ENCODE peak calls at places on chromosomes 2 and 18, in five cellular contexts. X is brain microvascular endothelial cell, B is tibial nerve, A is psoas muscle, U is B cell. V is an unnamed sample.
A peak's percentile ranks its signal among the peaks of the same experiment; 100 is the strongest.

GRCh38 chr2:147273106-147273505 is 571.7 kb upstream of the ACVR2A start:
- DNase-seq in X (no peak), B (no peak), A (no peak), U (no peak), V (no peak)

GRCh38 chr2:151238527-151239487 is 22.9 kb downstream of the RBM43 start:
- DNase-seq in X (peak; percentile 86), B (peak; percentile 70), A (peak; percentile 49), U (peak; percentile 53), V (peak; percentile 93)

GRCh38 chr2:235320341-235320740 is 173.5 kb upstream of the AGAP1 start:
- DNase-seq in X (no peak), B (no peak), A (no peak), U (no peak), V (no peak)

GRCh38 chr18:51006061-51006818 is 23.8 kb upstream of the SMAD4 start:
- DNase-seq in X (no peak), B (no peak), A (no peak), U (no peak), V (no peak)

GRCh38 chr2:239153806-239154591 is 246.8 kb downstream of the HDAC4 start:
- DNase-seq in X (no peak), B (no peak), A (peak; percentile 13), U (no peak), V (no peak)

GRCh38 chr2:215427585-215427984 is 8.3 kb downstream of the FN1 start:
- DNase-seq in X (no peak), B (no peak), A (no peak), U (no peak), V (peak; percentile 53)

GRCh38 chr2:107001551-107001950 is 115.6 kb upstream of the ST6GAL2 start:
- DNase-seq in X (no peak), B (no peak), A (no peak), U (no peak), V (no peak)

GRCh38 chr2:109472331-109473005 is 141.3 kb downstream of the SEPTIN10 start:
- DNase-seq in X (no peak), B (no peak), A (no peak), U (no peak), V (no peak)

GRCh38 chr2:127582863-127583861 is 47.7 kb downstream of the MYO7B start:
- DNase-seq in X (no peak), B (no peak), A (no peak), U (no peak), V (no peak)

GRCh38 chr2:84735383-84735782 is 145.5 kb downstream of the TRABD2A start:
- DNase-seq in X (no peak), B (no peak), A (no peak), U (no peak), V (no peak)

GRCh38 chr18:77528877-77529276 is 279.2 kb downstream of the GALR1 start:
- DNase-seq in X (no peak), B (peak; percentile 25), A (no peak), U (no peak), V (no peak)

GRCh38 chr2:240367721-240368120 is 67.7 kb upstream of the GPC1 start:
- DNase-seq in X (no peak), B (no peak), A (peak; percentile 12), U (no peak), V (no peak)

GRCh38 chr18:36467614-36468013 is 170.1 kb downstream of the FHOD3 start:
- DNase-seq in X (no peak), B (no peak), A (no peak), U (no peak), V (no peak)

GRCh38 chr2:66494708-66495107 is 59.8 kb downstream of the MEIS1 start:
- DNase-seq in X (no peak), B (peak; percentile 64), A (peak; percentile 46), U (no peak), V (peak; percentile 59)

GRCh38 chr2:98637401-98638144 is 29.2 kb downstream of the UNC50 start:
- DNase-seq in X (no peak), B (no peak), A (no peak), U (peak; percentile 22), V (no peak)

GRCh38 chr18:70296781-70297180 is 7.9 kb downstream of the SOCS6 start:
- DNase-seq in X (no peak), B (no peak), A (no peak), U (no peak), V (no peak)

GRCh38 chr2:70087703-70088507 is 628 bp downstream of the PCBP1 start:
- DNase-seq in X (peak; percentile 41), B (peak; percentile 56), A (peak; percentile 63), U (peak; percentile 37), V (peak; percentile 62)

GRCh38 chr2:58571181-58571852 is 330.2 kb upstream of the FANCL start:
- DNase-seq in X (peak; percentile 68), B (peak; percentile 8), A (no peak), U (peak; percentile 37), V (peak; percentile 92)

GRCh38 chr2:133774675-133775005 is 206.4 kb upstream of the NCKAP5 start:
- DNase-seq in X (no peak), B (peak; percentile 51), A (no peak), U (no peak), V (no peak)

GRCh38 chr2:96762529-96763253 is 2.0 kb downstream of the CNNM4 start:
- DNase-seq in X (no peak), B (no peak), A (no peak), U (peak; percentile 30), V (no peak)

GRCh38 chr2:44055664-44056063 is 59.9 kb upstream of the LRPPRC start:
- DNase-seq in X (no peak), B (no peak), A (no peak), U (no peak), V (no peak)

GRCh38 chr2:167706800-167707199 is 540.6 kb downstream of the STK39 start:
- DNase-seq in X (no peak), B (no peak), A (no peak), U (no peak), V (peak; percentile 43)

GRCh38 chr2:23528690-23529089 is 143.7 kb downstream of the KLHL29 start:
- DNase-seq in X (no peak), B (no peak), A (no peak), U (no peak), V (no peak)

GRCh38 chr18:1995041-1995612 is 576.2 kb downstream of the METTL4 start:
- DNase-seq in X (no peak), B (no peak), A (no peak), U (no peak), V (no peak)

GRCh38 chr2:11534746-11535484 is 1.1 kb downstream of the GREB1 start:
- DNase-seq in X (no peak), B (no peak), A (no peak), U (no peak), V (no peak)

GRCh38 chr2:235950473-235950809 is 217.7 kb downstream of the GBX2 start:
- DNase-seq in X (no peak), B (no peak), A (no peak), U (no peak), V (no peak)

GRCh38 chr18:25759111-25759510 is 331.3 kb downstream of the SS18 start:
- DNase-seq in X (no peak), B (no peak), A (no peak), U (no peak), V (peak; percentile 20)

GRCh38 chr2:128624425-128624795 is 305.7 kb upstream of the HS6ST1 start:
- DNase-seq in X (peak; percentile 18), B (no peak), A (no peak), U (no peak), V (no peak)

GRCh38 chr2:176124358-176125214 is 2.1 kb downstream of the HOXD9 start:
- DNase-seq in X (no peak), B (no peak), A (no peak), U (no peak), V (no peak)

GRCh38 chr2:207865210-207865609 is 95.5 kb upstream of the FZD5 start:
- DNase-seq in X (no peak), B (no peak), A (no peak), U (no peak), V (no peak)

GRCh38 chr2:202158796-202159195 is 79.6 kb downstream of the SUMO1 start:
- DNase-seq in X (no peak), B (no peak), A (no peak), U (no peak), V (peak; percentile 73)
- TF ChIP-seq CTCF in X (peak; percentile 60), B (no peak), A (peak; percentile 19), U (no peak), V (peak; percentile 73)

DNA sequence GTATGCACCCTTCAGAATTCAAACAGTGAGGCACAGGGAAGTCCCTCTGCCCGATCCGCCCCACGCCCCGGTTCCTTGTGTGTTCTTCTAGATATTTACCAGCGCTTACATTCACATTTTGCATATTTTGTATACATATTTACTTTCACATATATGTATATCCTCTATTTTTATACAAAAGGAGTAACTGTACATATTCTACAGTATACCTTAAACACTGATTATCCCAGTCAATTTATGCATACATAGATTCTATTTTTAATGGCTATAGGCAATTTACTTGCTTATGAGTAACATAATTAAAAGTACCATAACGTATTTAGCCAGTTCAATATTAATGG is 309 bp upstream of the DUSP11 start:
- DNase-seq in X (no peak), B (no peak), A (no peak), U (no peak), V (no peak)
- TF ChIP-seq CTCF in X (no peak), B (no peak), A (no peak), U (peak; percentile 40), V (no peak)

GRCh38 chr2:157790780-157791179 is 85.3 kb downstream of the ACVR1 start:
- DNase-seq in X (no peak), B (no peak), A (no peak), U (no peak), V (no peak)

GRCh38 chr2:157789161-157789720 is 86.9 kb downstream of the ACVR1 start:
- DNase-seq in X (no peak), B (no peak), A (no peak), U (no peak), V (no peak)

GRCh38 chr2:157792345-157793052 is 83.6 kb downstream of the ACVR1 start:
- DNase-seq in X (peak; percentile 76), B (no peak), A (no peak), U (no peak), V (peak; percentile 53)

GRCh38 chr2:157789933-157790511 is 86.1 kb downstream of the ACVR1 start:
- DNase-seq in X (no peak), B (no peak), A (peak; percentile 55), U (no peak), V (peak; percentile 18)

DNA sequence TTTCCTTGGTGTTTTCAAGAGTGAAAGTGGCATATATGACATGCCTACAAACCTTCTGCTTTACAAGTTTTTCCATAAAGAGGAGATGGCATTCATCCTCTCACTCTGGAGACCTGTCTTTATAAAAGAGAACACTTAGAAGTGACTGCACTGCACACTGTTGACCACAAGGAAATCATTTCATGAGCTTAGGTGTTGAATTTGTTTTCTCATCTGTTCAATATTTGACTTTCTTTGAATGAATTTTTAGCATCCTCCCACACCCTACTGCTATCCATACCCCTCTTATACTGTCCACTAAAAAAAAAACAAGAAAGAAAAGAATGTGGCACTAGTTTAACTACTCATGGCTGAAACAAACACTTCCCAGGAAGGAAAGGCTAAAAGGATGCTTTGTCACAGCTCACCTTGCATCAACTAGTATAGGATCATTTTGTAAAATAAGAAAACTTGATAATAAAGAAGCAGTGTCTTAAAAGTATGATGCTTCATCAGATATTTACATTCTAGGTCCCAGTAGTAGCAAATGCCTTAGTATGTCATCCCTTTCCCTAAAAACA is 83.0 kb downstream of the ACVR1 start:
- DNase-seq in X (no peak), B (no peak), A (no peak), U (no peak), V (peak; percentile 27)
- TF ChIP-seq CTCF in X (peak; percentile 47), B (no peak), A (peak; percentile 20), U (no peak), V (no peak)

DNA sequence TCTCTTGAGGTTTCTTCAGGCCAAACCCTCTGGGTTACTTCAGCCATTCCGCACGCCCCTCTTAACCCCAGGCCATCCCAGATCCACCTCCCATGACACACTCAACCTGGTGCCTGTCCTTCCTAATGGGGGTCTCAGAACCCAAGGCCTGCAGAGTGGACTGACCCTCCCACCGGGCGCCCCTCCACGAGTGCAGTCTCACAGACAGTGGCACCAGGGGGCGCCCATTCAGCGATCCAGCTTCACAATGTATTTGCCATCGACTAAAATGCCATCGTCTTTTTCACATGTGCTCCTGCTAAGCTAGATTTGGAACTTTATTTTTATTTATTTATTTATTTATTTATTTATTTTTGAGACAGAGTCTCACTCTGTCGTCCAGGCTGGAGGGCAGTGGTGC is 38.5 kb downstream of the INPP5D start:
- DNase-seq in X (no peak), B (no peak), A (no peak), U (no peak), V (peak; percentile 45)
- TF ChIP-seq CTCF in X (peak; percentile 61), B (no peak), A (peak; percentile 14), U (no peak), V (peak; percentile 61)

V was measured in choroid plexus epithelial cell.